ENCODE peak calls at places on chromosomes 6 and 20, in seven cellular contexts. H is fibroblast of lung; I is CD4-positive, CD25-positive, alpha-beta regulatory T cell; W is tibial nerve; T is AG04449; C is ovary; A is heart left ventricle. B is an unnamed sample.

GRCh38 chr6:169106176-169106575 is 147.5 kb downstream of the THBS2 start:
- DNase-seq in I (no peak), W (no peak), H (no peak), A (no peak), C (no peak), T (no peak), B (no peak)

GRCh38 chr6:28462401-28462800 is 19.1 kb upstream of the ZSCAN23 start:
- DNase-seq in C (no peak), H (no peak), I (peak), W (no peak), T (no peak), A (no peak), B (no peak)

GRCh38 chr6:164108869-164109769 is 694.6 kb downstream of the QKI start:
- DNase-seq in W (peak), C (no peak), I (no peak), A (peak), T (no peak), H (peak), B (no peak)

GRCh38 chr6:170074907-170075306 is 216.0 kb downstream of the DLL1 start:
- DNase-seq in W (no peak), H (no peak), A (no peak), I (no peak), C (peak), T (no peak), B (no peak)

GRCh38 chr20:64115171-64115911 is 8.0 kb upstream of the NPBWR2 start:
- DNase-seq in W (no peak), A (no peak), H (no peak), C (no peak), I (no peak), T (no peak), B (no peak)

GRCh38 chr6:158654960-158655485 is 5.2 kb downstream of the SYTL3 start:
- DNase-seq in I (peak), A (no peak), T (no peak), H (peak), C (no peak), W (no peak), B (no peak)

GRCh38 chr6:169253341-169253740 is 305 bp downstream of the THBS2 start:
- DNase-seq in H (no peak), A (no peak), T (no peak), C (peak), W (no peak), I (no peak), B (no peak)

GRCh38 chr20:18956878-18957277 is 143.3 kb downstream of the SCP2D1 start:
- DNase-seq in H (no peak), T (no peak), W (no peak), A (no peak), I (no peak), C (no peak), B (no peak)

GRCh38 chr6:20565291-20565690 is 31.0 kb downstream of the CDKAL1 start:
- DNase-seq in H (no peak), I (no peak), W (no peak), T (no peak), C (no peak), A (no peak), B (peak)

GRCh38 chr20:32490942-32491763 is 94.0 kb downstream of the NOL4L start:
- DNase-seq in C (no peak), W (no peak), A (no peak), H (no peak), I (no peak), T (no peak), B (no peak)

GRCh38 chr6:41538556-41539182 is 7.5 kb upstream of the FOXP4 start:
- DNase-seq in A (no peak), C (no peak), W (no peak), T (no peak), H (peak), I (no peak), B (no peak)

GRCh38 chr20:37204056-37204455 is 24.7 kb upstream of the MROH8 start:
- DNase-seq in W (no peak), C (no peak), T (no peak), A (no peak), H (no peak), I (no peak), B (no peak)

GRCh38 chr6:158737710-158738615 is 81.2 kb downstream of the EZR start:
- DNase-seq in H (peak), I (no peak), W (no peak), C (no peak), T (no peak), A (no peak), B (no peak)

GRCh38 chr6:167504412-167504961 is 179.6 kb downstream of the TTLL2 start:
- DNase-seq in H (no peak), C (no peak), A (no peak), I (no peak), W (no peak), T (no peak), B (no peak)

GRCh38 chr20:58981564-58982364 is 708 bp downstream of the NELFCD start:
- DNase-seq in H (peak), C (no peak), T (no peak), A (no peak), I (peak), W (no peak), B (no peak)

GRCh38 chr20:11080010-11080409 is 406.2 kb upstream of the JAG1 start:
- DNase-seq in T (no peak), I (no peak), H (no peak), W (no peak), A (no peak), C (no peak), B (no peak)

GRCh38 chr6:137637161-137637560 is 143.0 kb upstream of the OLIG3 start:
- DNase-seq in T (peak), C (no peak), I (no peak), A (no peak), W (peak), H (peak), B (no peak)

GRCh38 chr6:7215140-7215539 is 97.9 kb downstream of the SSR1 start:
- DNase-seq in W (no peak), H (peak), I (no peak), C (no peak), T (no peak), A (no peak), B (no peak)

GRCh38 chr6:14232889-14233288 is 115.3 kb downstream of the CD83 start:
- DNase-seq in A (no peak), I (no peak), W (no peak), H (no peak), T (no peak), C (no peak), B (no peak)

GRCh38 chr6:81777586-81778268 is 25.2 kb upstream of the TENT5A start:
- DNase-seq in I (no peak), A (no peak), H (no peak), W (no peak), T (no peak), C (no peak), B (no peak)

GRCh38 chr20:12928358-12928754 is 80.4 kb upstream of the SPTLC3 start:
- DNase-seq in T (no peak), I (no peak), H (no peak), W (no peak), C (no peak), A (no peak), B (no peak)

GRCh38 chr6:145711372-145711771 is 23.9 kb downstream of the EPM2A start:
- DNase-seq in W (no peak), T (no peak), A (no peak), C (no peak), I (no peak), H (no peak), B (no peak)

GRCh38 chr20:44491635-44492395 is 16.1 kb downstream of the TTPAL start:
- DNase-seq in I (no peak), W (peak), A (no peak), H (peak), C (no peak), T (no peak), B (no peak)

GRCh38 chr6:117477988-117478852 is 4.3 kb upstream of the DCBLD1 start:
- DNase-seq in W (no peak), C (no peak), H (no peak), T (no peak), A (no peak), I (peak), B (peak)

GRCh38 chr6:40563111-40563510 is 24.1 kb downstream of the LRFN2 start:
- DNase-seq in I (no peak), C (no peak), A (no peak), T (no peak), H (no peak), W (no peak), B (no peak)

GRCh38 chr6:166156942-166157341 is 10.7 kb downstream of the TBXT start:
- DNase-seq in T (no peak), I (no peak), C (no peak), H (no peak), W (no peak), A (no peak), B (no peak)

GRCh38 chr20:37526238-37526838 is 1.3 kb downstream of the BLCAP start:
- DNase-seq in T (no peak), A (peak), C (peak), H (no peak), W (no peak), I (peak), B (no peak)

GRCh38 chr20:2759143-2759542 is 41.3 kb downstream of the CPXM1 start:
- DNase-seq in I (no peak), W (no peak), A (no peak), C (no peak), H (no peak), T (no peak), B (no peak)

GRCh38 chr20:32037929-32038328 is 14.1 kb upstream of the HCK start:
- DNase-seq in H (peak), C (no peak), I (no peak), A (no peak), W (no peak), T (peak), B (no peak)

GRCh38 chr6:79650943-79651342 is 19.8 kb downstream of the SH3BGRL2 start:
- DNase-seq in T (no peak), H (no peak), W (no peak), I (no peak), C (no peak), A (no peak), B (no peak)

GRCh38 chr20:61285691-61286090 is 33.6 kb downstream of the CDH4 start:
- DNase-seq in C (no peak), W (no peak), T (no peak), I (no peak), H (no peak), A (no peak), B (no peak)

GRCh38 chr6:20997143-20997792 is 463.0 kb downstream of the CDKAL1 start:
- DNase-seq in T (no peak), H (peak), W (no peak), I (no peak), A (no peak), C (no peak), B (no peak)

GRCh38 chr6:42227173-42227850 is 9.7 kb upstream of the MRPS10 start:
- DNase-seq in T (no peak), H (no peak), A (no peak), C (no peak), W (no peak), I (no peak), B (no peak)

GRCh38 chr20:34190679-34191090 is 50.5 kb upstream of the ASIP start:
- DNase-seq in A (peak), C (peak), I (peak), T (peak), H (peak), W (peak), B (peak)

GRCh38 chr6:79947191-79948173 is at the start of gene ELOVL4:
- DNase-seq in W (peak), T (no peak), H (peak), C (peak), A (peak), I (peak), B (peak)

GRCh38 chr6:1525364-1526038 is 84.2 kb upstream of the FOXC1 start:
- DNase-seq in W (no peak), I (no peak), C (no peak), H (no peak), T (no peak), A (no peak), B (no peak)

GRCh38 chr6:121651420-121651819 is 216.0 kb downstream of the GJA1 start:
- DNase-seq in T (no peak), H (no peak), W (no peak), I (no peak), C (no peak), A (peak), B (peak)

GRCh38 chr6:82909551-82909950 is 156.1 kb downstream of the UBE3D start:
- DNase-seq in C (no peak), H (no peak), I (no peak), A (no peak), W (no peak), T (no peak), B (no peak)

GRCh38 chr6:4794140-4794707 is 18.0 kb downstream of the CDYL start:
- DNase-seq in I (no peak), H (peak), C (no peak), T (no peak), W (no peak), A (peak), B (no peak)

DNA sequence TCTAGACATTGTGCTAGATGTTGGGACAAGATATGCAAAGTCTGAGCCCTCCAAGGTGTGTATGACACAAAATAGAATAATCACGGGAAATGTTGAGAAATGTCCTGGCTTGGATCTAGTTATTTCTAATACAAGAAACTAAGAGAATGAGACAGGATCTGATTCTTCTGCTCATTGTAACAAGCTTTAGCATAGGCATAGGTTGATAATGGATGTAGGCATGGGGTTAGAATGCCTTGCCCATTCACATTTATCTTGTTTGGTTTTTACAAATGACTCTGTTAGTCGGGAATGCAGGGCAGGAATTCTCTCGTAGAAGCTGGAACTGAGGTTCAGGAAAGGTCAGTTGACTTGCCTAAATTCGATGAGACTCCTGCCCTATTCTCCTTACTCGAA is 1.5 kb upstream of the SLC26A8 start:
- DNase-seq in C (no peak), I (no peak), T (no peak), W (no peak), H (peak), A (no peak), B (no peak)
- H3K4me3 ChIP-seq in C (no peak), I (no peak), T (no peak), W (no peak), H (no peak), A (no peak), B (no peak)

GRCh38 chr6:18215436-18215835 is 48.9 kb downstream of the DEK start:
- DNase-seq in I (no peak), H (no peak), A (no peak), C (no peak), T (no peak), W (no peak), B (no peak)
- H3K4me3 ChIP-seq in I (no peak), H (no peak), A (no peak), C (no peak), T (no peak), W (no peak), B (no peak)

DNA sequence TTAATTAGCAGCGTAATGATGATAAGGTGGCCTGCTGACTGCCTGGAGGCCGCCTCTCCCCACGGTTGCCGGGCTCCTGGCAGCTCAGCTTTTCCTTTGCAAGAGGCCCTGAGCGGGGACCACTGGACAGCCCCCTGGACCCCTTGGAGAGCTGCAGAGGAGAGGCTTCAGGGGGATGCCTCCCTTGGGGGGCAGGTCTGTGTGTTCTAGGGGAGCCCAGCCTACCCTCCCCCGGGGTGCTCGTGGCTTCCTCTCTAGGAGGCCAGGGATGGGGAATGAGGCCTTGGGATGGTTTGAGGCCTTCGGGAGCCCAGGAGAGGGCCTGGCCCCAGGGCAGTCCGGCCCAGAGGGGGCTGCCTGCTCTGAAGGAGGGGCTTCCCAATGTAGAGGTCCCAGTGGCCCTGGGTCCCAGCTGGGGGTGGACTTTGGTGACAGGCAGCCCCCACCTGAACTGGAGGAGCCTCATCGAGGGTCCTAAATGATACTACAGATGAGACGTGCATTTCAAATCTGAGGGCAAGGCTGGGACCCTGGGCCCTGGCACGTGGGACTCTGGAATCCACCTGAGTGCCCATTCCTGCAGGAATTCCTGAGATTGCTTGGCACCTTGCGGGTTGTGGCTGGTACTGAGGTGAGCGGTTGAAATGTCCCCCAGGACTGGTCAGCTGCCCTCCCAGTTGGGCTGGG is 66.4 kb upstream of the BHLHE23 start:
- DNase-seq in A (no peak), T (no peak), I (no peak), H (no peak), C (peak), W (no peak), B (no peak)
- H3K4me3 ChIP-seq in A (no peak), T (no peak), I (no peak), H (no peak), C (no peak), W (no peak), B (no peak)

GRCh38 chr6:84193140-84193708 is 34.2 kb downstream of the CEP162 start:
- DNase-seq in A (no peak), W (no peak), I (no peak), T (peak), H (peak), C (no peak), B (no peak)

GRCh38 chr6:84197708-84198107 is 29.7 kb downstream of the CEP162 start:
- DNase-seq in I (no peak), T (no peak), H (no peak), A (no peak), C (no peak), W (no peak), B (no peak)

GRCh38 chr6:84191802-84192201 is 35.6 kb downstream of the CEP162 start:
- DNase-seq in C (no peak), A (no peak), T (no peak), I (no peak), H (no peak), W (no peak), B (no peak)
- H3K4me3 ChIP-seq in C (no peak), A (no peak), T (no peak), I (no peak), H (no peak), W (no peak), B (no peak)

GRCh38 chr20:17505664-17506517 is 25.3 kb downstream of the BFSP1 start:
- DNase-seq in H (peak), A (no peak), W (no peak), I (peak), T (no peak), C (peak), B (no peak)
- H3K4me3 ChIP-seq in H (no peak), A (peak), W (peak), I (no peak), T (no peak), C (no peak), B (no peak)

B was measured in Jurkat, Clone E6-1.